ENCODE peak calls at places on chromosome 7, in five cellular contexts. One of them, this sample, is unnamed.

GRCh38 chr7:111029574-111030357 is 61.2 kb upstream of the LRRN3 start:
- DNase-seq in mesothelial cell of epicardium: no peak
- DNase-seq in IMR-90: peak; percentile 17
- DNase-seq in esophagus squamous epithelium: no peak
- DNase-seq in colonic mucosa: no peak
- DNase-seq in this sample: peak; percentile 50

GRCh38 chr7:98294798-98295382 is 13.4 kb downstream of the BRI3 start:
- DNase-seq in mesothelial cell of epicardium: peak; percentile 54
- DNase-seq in IMR-90: peak; percentile 47
- DNase-seq in esophagus squamous epithelium: no peak
- DNase-seq in colonic mucosa: peak; percentile 71
- DNase-seq in this sample: no peak

GRCh38 chr7:74021546-74022320 is 6.2 kb upstream of the ELN start:
- DNase-seq in mesothelial cell of epicardium: no peak
- DNase-seq in IMR-90: no peak
- DNase-seq in esophagus squamous epithelium: no peak
- DNase-seq in colonic mucosa: no peak
- DNase-seq in this sample: no peak

GRCh38 chr7:85528581-85528980 is 341.7 kb upstream of the SEMA3D start:
- DNase-seq in mesothelial cell of epicardium: no peak
- DNase-seq in IMR-90: peak; percentile 9
- DNase-seq in esophagus squamous epithelium: no peak
- DNase-seq in colonic mucosa: no peak
- DNase-seq in this sample: no peak

GRCh38 chr7:31095286-31096197 is 43.4 kb downstream of the ADCYAP1R1 start:
- DNase-seq in mesothelial cell of epicardium: no peak
- DNase-seq in IMR-90: no peak
- DNase-seq in esophagus squamous epithelium: no peak
- DNase-seq in colonic mucosa: no peak
- DNase-seq in this sample: no peak

GRCh38 chr7:30524545-30524944 is 19.9 kb upstream of the GGCT start:
- DNase-seq in mesothelial cell of epicardium: no peak
- DNase-seq in IMR-90: no peak
- DNase-seq in esophagus squamous epithelium: no peak
- DNase-seq in colonic mucosa: no peak
- DNase-seq in this sample: no peak

GRCh38 chr7:154332776-154333175 is 280.6 kb downstream of the DPP6 start:
- DNase-seq in mesothelial cell of epicardium: no peak
- DNase-seq in IMR-90: no peak
- DNase-seq in esophagus squamous epithelium: no peak
- DNase-seq in colonic mucosa: no peak
- DNase-seq in this sample: no peak

GRCh38 chr7:20359397-20359963 is 28.8 kb downstream of the ITGB8 start:
- DNase-seq in mesothelial cell of epicardium: no peak
- DNase-seq in IMR-90: peak; percentile 56
- DNase-seq in esophagus squamous epithelium: no peak
- DNase-seq in colonic mucosa: no peak
- DNase-seq in this sample: no peak

GRCh38 chr7:24936121-24936824 is 43.7 kb downstream of the OSBPL3 start:
- DNase-seq in mesothelial cell of epicardium: no peak
- DNase-seq in IMR-90: peak; percentile 62
- DNase-seq in esophagus squamous epithelium: no peak
- DNase-seq in colonic mucosa: no peak
- DNase-seq in this sample: no peak

GRCh38 chr7:158445421-158446175 is 142.0 kb downstream of the PTPRN2 start:
- DNase-seq in mesothelial cell of epicardium: no peak
- DNase-seq in IMR-90: no peak
- DNase-seq in esophagus squamous epithelium: no peak
- DNase-seq in colonic mucosa: no peak
- DNase-seq in this sample: no peak
- TF ChIP-seq CTCF in mesothelial cell of epicardium: no peak
- TF ChIP-seq CTCF in IMR-90: no peak
- TF ChIP-seq CTCF in esophagus squamous epithelium: no peak
- TF ChIP-seq CTCF in colonic mucosa: no peak
- TF ChIP-seq CTCF in this sample: no peak

GRCh38 chr7:90404777-90405176 is 1.5 kb downstream of the CLDN12 start:
- DNase-seq in mesothelial cell of epicardium: no peak
- DNase-seq in IMR-90: peak; percentile 30
- DNase-seq in esophagus squamous epithelium: no peak
- DNase-seq in colonic mucosa: no peak
- DNase-seq in this sample: no peak

GRCh38 chr7:90401989-90402388 is 1.3 kb upstream of the CLDN12 start:
- DNase-seq in mesothelial cell of epicardium: no peak
- DNase-seq in IMR-90: peak; percentile 37
- DNase-seq in esophagus squamous epithelium: no peak
- DNase-seq in colonic mucosa: peak; percentile 72
- DNase-seq in this sample: no peak

GRCh38 chr7:90402785-90403173 is 482 bp upstream of the CLDN12 start:
- DNase-seq in mesothelial cell of epicardium: no peak
- DNase-seq in IMR-90: no peak
- DNase-seq in esophagus squamous epithelium: no peak
- DNase-seq in colonic mucosa: no peak
- DNase-seq in this sample: no peak

GRCh38 chr7:90407484-90407821 is 4.2 kb downstream of the CLDN12 start:
- DNase-seq in mesothelial cell of epicardium: no peak
- DNase-seq in IMR-90: no peak
- DNase-seq in esophagus squamous epithelium: no peak
- DNase-seq in colonic mucosa: no peak
- DNase-seq in this sample: no peak

GRCh38 chr7:90403174-90404113 is at the start of gene CLDN12:
- DNase-seq in mesothelial cell of epicardium: peak; percentile 53
- DNase-seq in IMR-90: peak; percentile 99
- DNase-seq in esophagus squamous epithelium: peak; percentile 7
- DNase-seq in colonic mucosa: peak; percentile 94
- DNase-seq in this sample: peak; percentile 89
- TF ChIP-seq CTCF in mesothelial cell of epicardium: no peak
- TF ChIP-seq CTCF in IMR-90: no peak
- TF ChIP-seq CTCF in esophagus squamous epithelium: no peak
- TF ChIP-seq CTCF in colonic mucosa: no peak
- TF ChIP-seq CTCF in this sample: no peak

GRCh38 chr7:114986181-114986800 is 64.4 kb downstream of the MDFIC start:
- DNase-seq in mesothelial cell of epicardium: no peak
- DNase-seq in IMR-90: no peak
- DNase-seq in esophagus squamous epithelium: no peak
- DNase-seq in colonic mucosa: no peak
- DNase-seq in this sample: no peak
- TF ChIP-seq CTCF in mesothelial cell of epicardium: no peak
- TF ChIP-seq CTCF in IMR-90: no peak
- TF ChIP-seq CTCF in esophagus squamous epithelium: no peak
- TF ChIP-seq CTCF in colonic mucosa: no peak
- TF ChIP-seq CTCF in this sample: no peak

GRCh38 chr7:23767514-23767913 is 57.5 kb downstream of the STK31 start:
- DNase-seq in mesothelial cell of epicardium: no peak
- DNase-seq in IMR-90: no peak
- DNase-seq in esophagus squamous epithelium: no peak
- DNase-seq in colonic mucosa: no peak
- DNase-seq in this sample: no peak

GRCh38 chr7:23768022-23768421 is 58.0 kb downstream of the STK31 start:
- DNase-seq in mesothelial cell of epicardium: no peak
- DNase-seq in IMR-90: no peak
- DNase-seq in esophagus squamous epithelium: no peak
- DNase-seq in colonic mucosa: no peak
- DNase-seq in this sample: no peak

GRCh38 chr7:23765943-23766342 is 55.9 kb downstream of the STK31 start:
- DNase-seq in mesothelial cell of epicardium: no peak
- DNase-seq in IMR-90: no peak
- DNase-seq in esophagus squamous epithelium: no peak
- DNase-seq in colonic mucosa: no peak
- DNase-seq in this sample: no peak
- TF ChIP-seq CTCF in mesothelial cell of epicardium: no peak
- TF ChIP-seq CTCF in IMR-90: no peak
- TF ChIP-seq CTCF in esophagus squamous epithelium: no peak
- TF ChIP-seq CTCF in colonic mucosa: no peak
- TF ChIP-seq CTCF in this sample: no peak

DNA sequence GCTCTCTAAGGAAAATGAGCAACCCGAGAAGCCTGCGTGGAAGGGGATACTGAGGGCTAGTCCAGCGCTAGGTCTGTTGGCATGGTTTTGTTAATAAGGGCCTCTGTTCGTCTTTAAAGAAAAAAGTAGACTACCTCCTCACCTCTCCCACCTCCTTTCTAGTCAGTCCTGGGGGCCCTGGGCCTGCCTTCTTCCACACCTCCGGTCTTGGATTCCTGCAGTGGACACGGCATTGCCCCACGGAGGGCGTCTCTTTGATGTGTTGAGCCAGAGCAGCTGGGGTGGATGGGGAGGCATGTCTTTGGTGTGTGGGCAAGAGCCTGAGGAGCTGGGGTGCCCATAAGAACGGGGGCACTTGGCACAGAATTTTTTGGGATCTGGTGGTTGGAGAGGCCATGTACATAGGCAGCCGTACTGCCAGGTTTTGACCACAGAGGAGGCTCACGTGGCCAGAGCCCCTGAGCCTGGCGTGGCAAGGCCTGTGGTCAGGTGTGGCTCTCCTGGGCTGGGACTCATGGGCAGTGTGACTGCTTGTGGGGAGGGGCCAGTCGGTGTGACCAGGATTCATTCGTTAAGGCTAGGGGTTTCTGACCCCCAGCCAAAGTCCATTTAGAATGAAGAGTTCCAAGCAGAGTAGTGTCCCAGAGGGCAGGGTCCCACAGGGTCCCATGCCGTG is 38.1 kb downstream of the AGAP3 start:
- DNase-seq in mesothelial cell of epicardium: no peak
- DNase-seq in IMR-90: no peak
- DNase-seq in esophagus squamous epithelium: no peak
- DNase-seq in colonic mucosa: no peak
- DNase-seq in this sample: no peak
- TF ChIP-seq CTCF in mesothelial cell of epicardium: no peak
- TF ChIP-seq CTCF in IMR-90: no peak
- TF ChIP-seq CTCF in esophagus squamous epithelium: no peak
- TF ChIP-seq CTCF in colonic mucosa: no peak
- TF ChIP-seq CTCF in this sample: no peak

This sample was measured in mucosa of descending colon.